ENCODE peak calls at places on chromosome 19, in seven cellular contexts. M is progenitor cell of endocrine pancreas; R is NCI-H1930; Q is naive thymus-derived CD8-positive, alpha-beta T cell; J is stimulated activated naive CD4-positive, alpha-beta T cell; K is pancreas; A is psoas muscle. C is an unnamed sample.

GRCh38 chr19:3350014-3350663 is 16.2 kb upstream of the NFIC start:
- DNase-seq in M (no peak), R (no peak), Q (no peak), J (no peak), K (peak; percentile 82), A (no peak), C (peak; percentile 67)

GRCh38 chr19:16398530-16399241 is 73.1 kb downstream of the EPS15L1 start:
- DNase-seq in M (no peak), R (no peak), Q (no peak), J (no peak), K (no peak), A (peak; percentile 23), C (no peak)

GRCh38 chr19:40443131-40443929 is 805 bp downstream of the SERTAD3 start:
- DNase-seq in M (peak; percentile 99), R (peak; percentile 93), Q (peak; percentile 99), J (peak; percentile 97), K (peak; percentile 99), A (peak; percentile 100), C (peak; percentile 100)

GRCh38 chr19:14544977-14545715 is 15.8 kb downstream of the TECR start:
- DNase-seq in M (no peak), R (no peak), Q (no peak), J (no peak), K (peak; percentile 55), A (peak; percentile 98), C (peak; percentile 98)

GRCh38 chr19:5683177-5683886 is 2.5 kb downstream of the HSD11B1L start:
- DNase-seq in M (no peak), R (no peak), Q (no peak), J (no peak), K (no peak), A (no peak), C (no peak)

GRCh38 chr19:55368701-55369563 is 1.3 kb downstream of the IL11 start:
- DNase-seq in M (no peak), R (no peak), Q (no peak), J (no peak), K (no peak), A (no peak), C (no peak)

GRCh38 chr19:39917561-39918182 is 16.8 kb downstream of the FCGBP start:
- DNase-seq in M (no peak), R (no peak), Q (no peak), J (no peak), K (no peak), A (no peak), C (no peak)

GRCh38 chr19:6674868-6675305 is 4.9 kb upstream of the TNFSF14 start:
- DNase-seq in M (no peak), R (no peak), Q (peak; percentile 48), J (peak; percentile 39), K (no peak), A (peak; percentile 74), C (peak; percentile 46)

GRCh38 chr19:42370667-42371066 is 19.4 kb downstream of the CNFN start:
- DNase-seq in M (no peak), R (no peak), Q (no peak), J (no peak), K (no peak), A (no peak), C (no peak)

GRCh38 chr19:7928741-7929701 is 3.1 kb upstream of the CTXN1 start:
- DNase-seq in M (no peak), R (no peak), Q (peak; percentile 79), J (peak; percentile 59), K (peak; percentile 55), A (peak; percentile 74), C (peak; percentile 39)

GRCh38 chr19:41303941-41304340 is 6.0 kb upstream of the CCDC97 start:
- DNase-seq in M (no peak), R (no peak), Q (no peak), J (no peak), K (no peak), A (no peak), C (no peak)

GRCh38 chr19:18807861-18808331 is 16.8 kb upstream of the COMP start:
- DNase-seq in M (no peak), R (no peak), Q (no peak), J (no peak), K (no peak), A (no peak), C (no peak)

GRCh38 chr19:48813123-48813911 is 2.5 kb upstream of the BCAT2 start:
- DNase-seq in M (no peak), R (no peak), Q (no peak), J (no peak), K (no peak), A (peak; percentile 49), C (no peak)

GRCh38 chr19:45424191-45425058 is 708 bp upstream of the ERCC1 start:
- DNase-seq in M (no peak), R (no peak), Q (no peak), J (no peak), K (peak; percentile 68), A (peak; percentile 86), C (peak; percentile 56)

GRCh38 chr19:5623397-5624153 is 692 bp downstream of the SAFB start:
- DNase-seq in M (no peak), R (no peak), Q (peak; percentile 14), J (peak; percentile 68), K (no peak), A (no peak), C (no peak)

GRCh38 chr19:16036397-16036925 is 39.8 kb upstream of the TPM4 start:
- DNase-seq in M (no peak), R (no peak), Q (no peak), J (no peak), K (no peak), A (no peak), C (no peak)

GRCh38 chr19:13441810-13442512 is 64.3 kb downstream of the CACNA1A start:
- DNase-seq in M (peak; percentile 70), R (no peak), Q (peak; percentile 39), J (peak; percentile 46), K (peak; percentile 23), A (no peak), C (peak; percentile 5)

GRCh38 chr19:38657633-38658222 is 10.3 kb downstream of the ACTN4 start:
- DNase-seq in M (no peak), R (no peak), Q (no peak), J (peak; percentile 12), K (no peak), A (no peak), C (peak; percentile 48)

GRCh38 chr19:41297628-41298326 is 12.2 kb upstream of the CCDC97 start:
- DNase-seq in M (no peak), R (no peak), Q (no peak), J (no peak), K (no peak), A (no peak), C (no peak)

GRCh38 chr19:28039677-28040381 is 1173.1 kb downstream of the UQCRFS1 start:
- DNase-seq in M (no peak), R (no peak), Q (no peak), J (no peak), K (peak; percentile 67), A (no peak), C (no peak)

GRCh38 chr19:17579523-17580244 is 24.2 kb downstream of the COLGALT1 start:
- DNase-seq in M (no peak), R (no peak), Q (peak; percentile 9), J (no peak), K (peak; percentile 43), A (peak; percentile 75), C (peak; percentile 18)

GRCh38 chr19:48881741-48882657 is 9.8 kb downstream of the PPP1R15A start:
- DNase-seq in M (no peak), R (peak; percentile 57), Q (no peak), J (peak; percentile 15), K (no peak), A (no peak), C (no peak)

GRCh38 chr19:19232231-19232630 is 20.5 kb downstream of the NCAN start:
- DNase-seq in M (no peak), R (no peak), Q (no peak), J (no peak), K (no peak), A (no peak), C (no peak)

GRCh38 chr19:45087531-45087930 is 5.4 kb upstream of the PPP1R37 start:
- DNase-seq in M (no peak), R (no peak), Q (peak; percentile 24), J (peak; percentile 7), K (no peak), A (no peak), C (no peak)

GRCh38 chr19:56547535-56547934 is 8.8 kb downstream of the ZFP28 start:
- DNase-seq in M (no peak), R (no peak), Q (no peak), J (no peak), K (no peak), A (no peak), C (no peak)

GRCh38 chr19:1037553-1038115 is 2.3 kb upstream of the ABCA7 start:
- DNase-seq in M (no peak), R (no peak), Q (no peak), J (no peak), K (no peak), A (no peak), C (no peak)

GRCh38 chr19:52171321-52172169 is at the start of gene ZNF836:
- DNase-seq in M (peak; percentile 72), R (peak; percentile 66), Q (peak; percentile 93), J (peak; percentile 92), K (peak; percentile 89), A (peak; percentile 94), C (peak; percentile 91)

GRCh38 chr19:18735324-18735723 is 51.8 kb downstream of the CRTC1 start:
- DNase-seq in M (no peak), R (no peak), Q (no peak), J (no peak), K (no peak), A (no peak), C (no peak)

GRCh38 chr19:3369337-3370213 is 3.2 kb downstream of the NFIC start:
- DNase-seq in M (no peak), R (no peak), Q (no peak), J (no peak), K (peak; percentile 75), A (peak; percentile 88), C (peak; percentile 69)

GRCh38 chr19:30103981-30104380 is 161.9 kb downstream of the URI1 start:
- DNase-seq in M (no peak), R (no peak), Q (no peak), J (no peak), K (no peak), A (no peak), C (no peak)

GRCh38 chr19:34260771-34261173 is 6.4 kb downstream of the GARRE1 start:
- DNase-seq in M (no peak), R (no peak), Q (no peak), J (no peak), K (no peak), A (no peak), C (no peak)

C was measured in thyroid gland.